ENCODE peak calls at places on chromosomes 3 and 15, in seven cellular contexts. E, B, V, Z, L, I and O are unnamed samples.

GRCh38 chr15:89888214-89888804 is 5.5 kb downstream of the AP3S2 start:
- DNase-seq in E (no peak), V (peak; percentile 14), Z (no peak), B (no peak), L (peak; percentile 46), I (peak; percentile 70), O (no peak)

GRCh38 chr15:70892912-70893560 is 410 bp downstream of the LRRC49 start:
- DNase-seq in V (peak; percentile 57), B (no peak), E (no peak), I (peak; percentile 58), Z (no peak), L (peak; percentile 22), O (no peak)

GRCh38 chr3:69246612-69247011 is 124.2 kb upstream of the LMOD3 start:
- DNase-seq in I (no peak), E (no peak), B (no peak), L (no peak), Z (no peak), V (no peak), O (no peak)

GRCh38 chr3:123471106-123471505 is 22.2 kb upstream of the ADCY5 start:
- DNase-seq in E (no peak), I (no peak), B (no peak), Z (no peak), L (no peak), V (no peak), O (no peak)

GRCh38 chr3:2770451-2770850 is 339.7 kb downstream of the IL5RA start:
- DNase-seq in I (no peak), E (no peak), B (no peak), Z (no peak), L (no peak), V (peak; percentile 58), O (no peak)

GRCh38 chr3:157310329-157311065 is 126.2 kb upstream of the PTX3 start:
- DNase-seq in V (no peak), I (no peak), L (no peak), E (no peak), B (no peak), Z (no peak), O (no peak)

GRCh38 chr3:73500321-73500720 is 124.4 kb downstream of the PDZRN3 start:
- DNase-seq in Z (no peak), E (no peak), I (no peak), V (no peak), B (no peak), L (peak; percentile 36), O (no peak)

GRCh38 chr3:53346514-53346913 is 829 bp downstream of the DCP1A start:
- DNase-seq in L (no peak), I (peak; percentile 12), B (no peak), Z (peak; percentile 11), V (peak; percentile 18), E (no peak), O (no peak)

GRCh38 chr3:15804553-15805095 is 6.8 kb upstream of the ANKRD28 start:
- DNase-seq in I (no peak), Z (peak; percentile 27), L (no peak), E (no peak), B (no peak), V (no peak), O (no peak)

GRCh38 chr3:157081681-157082210 is 78.2 kb downstream of the CCNL1 start:
- DNase-seq in Z (peak; percentile 83), B (peak; percentile 99), E (peak; percentile 98), V (peak; percentile 92), I (peak; percentile 90), L (peak; percentile 90), O (peak; percentile 98)

GRCh38 chr3:52681610-52682009 is 4.1 kb downstream of the PBRM1 start:
- DNase-seq in E (no peak), L (no peak), I (no peak), V (no peak), Z (no peak), B (no peak), O (no peak)

GRCh38 chr3:81549831-81550230 is 211.6 kb downstream of the GBE1 start:
- DNase-seq in L (no peak), Z (no peak), I (no peak), B (no peak), V (no peak), E (no peak), O (no peak)

GRCh38 chr3:5787863-5788488 is 600.5 kb downstream of the EDEM1 start:
- DNase-seq in E (peak; percentile 38), I (peak; percentile 16), Z (no peak), V (peak; percentile 53), L (peak; percentile 12), B (no peak), O (no peak)

GRCh38 chr15:25733856-25734679 is 129.1 kb downstream of the ATP10A start:
- DNase-seq in B (no peak), Z (no peak), E (no peak), L (no peak), V (no peak), I (no peak), O (no peak)

GRCh38 chr15:65287515-65287845 is 797 bp upstream of the PARP16 start:
- DNase-seq in L (no peak), E (no peak), Z (no peak), V (no peak), I (no peak), B (no peak), O (no peak)

GRCh38 chr3:155605571-155605970 is 139.3 kb downstream of the PLCH1 start:
- DNase-seq in Z (no peak), I (no peak), B (no peak), E (no peak), L (no peak), V (no peak), O (no peak)

GRCh38 chr3:12803371-12803770 is 6.9 kb downstream of the CAND2 start:
- DNase-seq in B (no peak), L (no peak), Z (no peak), V (no peak), I (no peak), E (no peak), O (no peak)

GRCh38 chr3:36876181-36876936 is 68.5 kb downstream of the TRANK1 start:
- DNase-seq in V (no peak), B (no peak), I (no peak), L (no peak), Z (peak; percentile 63), E (no peak), O (no peak)

GRCh38 chr15:82832601-82833209 is 23.3 kb downstream of the WHAMM start:
- DNase-seq in E (peak; percentile 2), B (no peak), I (peak; percentile 76), Z (no peak), V (no peak), L (no peak), O (no peak)

GRCh38 chr3:127679534-127680145 is 6.9 kb downstream of the ABTB1 start:
- DNase-seq in B (peak; percentile 69), E (no peak), L (peak; percentile 7), V (no peak), Z (no peak), I (no peak), O (peak; percentile 12)

GRCh38 chr3:46695962-46696922 is 2.8 kb upstream of the ALS2CL start:
- DNase-seq in Z (peak; percentile 31), V (peak; percentile 67), E (no peak), L (no peak), B (no peak), I (peak; percentile 32), O (no peak)
- TF ChIP-seq CTCF in Z (no peak), V (no peak), E (no peak), L (no peak), B (no peak), I (no peak), O (no peak)

GRCh38 chr3:173988912-173989311 is 591.4 kb downstream of the NLGN1 start:
- DNase-seq in L (no peak), V (no peak), I (no peak), Z (no peak), B (no peak), E (no peak), O (no peak)

DNA sequence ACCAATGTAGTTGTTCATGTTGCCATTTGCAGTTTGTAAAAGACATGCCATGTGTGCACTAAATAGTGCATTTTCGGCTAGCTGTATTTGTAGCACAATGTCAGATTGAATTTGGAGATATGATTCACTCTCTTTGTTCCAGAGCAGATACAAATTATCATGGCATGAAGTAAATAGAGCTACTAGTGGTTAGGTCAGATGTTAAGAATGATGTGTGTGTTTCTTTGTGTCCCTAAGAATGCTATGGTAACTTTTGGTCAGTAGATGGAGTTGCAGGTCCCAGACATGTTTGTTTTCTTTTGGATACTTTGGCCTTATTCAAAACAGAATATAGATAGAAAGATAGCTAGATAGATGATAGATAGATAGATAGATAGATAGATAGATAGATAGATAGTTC is 595.8 kb downstream of the NLGN1 start:
- DNase-seq in L (no peak), V (no peak), I (peak; percentile 40), E (no peak), B (no peak), Z (no peak), O (no peak)
- TF ChIP-seq CTCF in L (peak; percentile 24), V (peak; percentile 37), I (peak; percentile 35), E (no peak), B (no peak), Z (peak; percentile 36), O (no peak)

GRCh38 chr3:30751610-30752299 is 142.7 kb downstream of the GADL1 start:
- DNase-seq in V (peak; percentile 54), Z (peak; percentile 74), B (peak; percentile 54), I (peak; percentile 52), L (peak; percentile 54), E (peak; percentile 31), O (no peak)
- TF ChIP-seq CTCF in V (peak; percentile 59), Z (peak; percentile 77), B (peak; percentile 18), I (no peak), L (peak; percentile 38), E (peak; percentile 36), O (no peak)

GRCh38 chr3:116337229-116337628 is 108.1 kb downstream of the LSAMP start:
- DNase-seq in Z (no peak), B (no peak), I (no peak), E (no peak), L (no peak), V (no peak), O (no peak)
- TF ChIP-seq CTCF in Z (no peak), B (no peak), I (no peak), E (no peak), L (peak; percentile 6), V (peak; percentile 23), O (no peak)